ENCODE peak calls at places on chromosomes 2 and 18, in four cellular contexts. D is PC-3, Q is fibroblast of lung, I is astrocyte. B is an unnamed sample. For H3K4me1, the result is how much of the 10 kb centered on the place peaks cover.

GRCh38 chr2:231987088-231987788 is 25.7 kb downstream of the DIS3L2 start:
- DNase-seq in D (no peak), Q (peak), I (peak), B (no peak)

GRCh38 chr2:201866643-201867310 is 60.4 kb downstream of the CDK15 start:
- DNase-seq in D (no peak), Q (peak), I (no peak), B (no peak)

GRCh38 chr2:112996635-112997034 is 8.6 kb upstream of the IL36A start:
- DNase-seq in D (no peak), Q (no peak), I (no peak), B (peak)

GRCh38 chr2:96869281-96869823 is 528 bp downstream of the SEMA4C start:
- DNase-seq in D (peak), Q (peak), I (peak), B (no peak)

GRCh38 chr2:217223222-217223930 is 363.5 kb upstream of the TNP1 start:
- DNase-seq in D (peak), Q (peak), I (peak), B (no peak)

GRCh38 chr2:233419626-233420431 is 65.5 kb downstream of the DGKD start:
- DNase-seq in D (no peak), Q (peak), I (no peak), B (peak)

GRCh38 chr2:7378642-7379041 is 461.4 kb downstream of the RNF144A start:
- DNase-seq in D (no peak), Q (no peak), I (no peak), B (no peak)

GRCh38 chr2:72963423-72964145 is 46.3 kb downstream of the EMX1 start:
- DNase-seq in D (no peak), Q (no peak), I (no peak), B (no peak)

GRCh38 chr2:66532972-66533868 is 98.3 kb downstream of the MEIS1 start:
- DNase-seq in D (no peak), Q (no peak), I (peak), B (no peak)

GRCh38 chr18:2240311-2240705 is 331.0 kb downstream of the METTL4 start:
- DNase-seq in D (no peak), Q (peak), I (peak), B (no peak)

GRCh38 chr18:46738491-46738890 is 18.4 kb downstream of the ST8SIA5 start:
- DNase-seq in D (no peak), Q (no peak), I (no peak), B (no peak)

GRCh38 chr18:62329676-62330454 is 4.8 kb downstream of the TNFRSF11A start:
- DNase-seq in D (peak), Q (peak), I (peak), B (no peak)

GRCh38 chr2:65128297-65129190 is 1.4 kb downstream of the RAB1A start:
- DNase-seq in D (peak), Q (peak), I (peak), B (no peak)

GRCh38 chr2:64114912-64115277 is 29.3 kb downstream of the PELI1 start:
- DNase-seq in D (no peak), Q (no peak), I (no peak), B (no peak)

GRCh38 chr2:64114063-64114911 is 29.9 kb downstream of the PELI1 start:
- DNase-seq in D (peak), Q (peak), I (peak), B (peak)

GRCh38 chr2:64112016-64112415 is 32.2 kb downstream of the PELI1 start:
- DNase-seq in D (no peak), Q (peak), I (no peak), B (no peak)

GRCh38 chr2:64119369-64119768 is 24.9 kb downstream of the PELI1 start:
- DNase-seq in D (no peak), Q (no peak), I (no peak), B (no peak)

DNA sequence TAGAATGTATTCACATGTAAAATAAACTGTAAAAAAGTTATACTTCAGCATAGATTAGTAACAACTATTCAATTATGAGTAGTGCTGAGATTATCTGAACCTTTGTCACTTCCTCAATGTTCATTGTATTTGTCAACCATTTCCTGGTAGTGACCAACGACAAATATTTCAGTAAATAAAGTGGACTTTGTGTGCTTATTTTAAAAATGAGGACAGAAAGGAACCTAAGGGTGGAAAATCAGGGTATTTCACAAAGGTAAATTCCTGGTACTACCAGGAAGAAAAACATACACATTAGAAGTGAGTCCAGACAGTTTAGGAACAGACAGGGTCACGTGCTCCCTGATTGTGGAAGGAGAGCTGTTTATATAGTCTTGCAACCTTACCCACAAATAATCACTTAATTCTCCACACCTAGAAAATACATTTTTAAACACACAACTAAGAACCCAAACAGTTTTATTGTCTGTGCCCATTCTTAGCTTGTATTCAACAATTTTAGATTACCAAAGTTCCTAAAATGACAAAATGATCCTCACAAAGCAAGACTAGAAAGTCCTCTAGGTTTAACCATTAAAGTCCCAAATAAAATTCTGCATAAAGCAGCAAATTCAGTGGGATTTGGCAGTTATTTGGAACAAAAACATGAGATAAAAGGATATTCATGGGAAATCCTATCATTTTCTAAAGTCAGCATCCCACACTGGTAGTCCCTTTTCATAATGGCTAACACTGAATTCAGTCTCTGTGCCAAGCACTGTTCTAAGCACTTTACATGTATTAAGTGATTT is 28.2 kb downstream of the PELI1 start:
- DNase-seq in D (peak), Q (no peak), I (no peak), B (no peak)
- H3K4me1 ChIP-seq in D (under half), Q (under half), I (under half), B (under half)

GRCh38 chr18:74498712-74499629 is 2.8 kb downstream of the CNDP2 start:
- DNase-seq in D (no peak), Q (peak), I (peak), B (peak)
- H3K4me3 ChIP-seq in D (peak), Q (no peak), I (no peak), B (peak)

DNA sequence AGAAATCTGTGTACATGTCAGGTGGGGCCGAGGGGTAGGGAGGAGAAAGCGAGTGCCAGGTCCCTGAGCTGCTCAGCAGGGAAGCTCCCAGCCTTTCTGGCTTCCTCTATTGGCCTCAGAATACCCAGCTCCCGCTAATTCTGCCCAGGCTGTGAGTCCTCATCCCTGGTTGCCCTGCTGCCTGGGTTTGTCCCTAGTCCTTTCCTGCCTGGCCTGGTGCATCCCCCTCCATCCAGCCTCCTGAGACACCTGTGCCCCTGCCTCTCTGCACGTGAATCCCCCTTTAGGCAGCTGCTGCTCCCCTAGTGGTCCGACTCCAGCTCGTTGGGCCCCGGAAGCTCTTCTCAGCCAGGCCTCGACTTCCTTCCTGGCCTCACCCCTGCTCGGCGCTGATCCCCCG is 54.6 kb downstream of the INHBB start:
- DNase-seq in D (no peak), Q (no peak), I (no peak), B (no peak)
- H3K4me1 ChIP-seq in D (half or more), Q (under half), I (under half), B (under half)

GRCh38 chr2:191056218-191056617 is 42.2 kb upstream of the STAT1 start:
- DNase-seq in D (no peak), Q (no peak), I (no peak), B (no peak)
- H3K4me3 ChIP-seq in D (no peak), Q (no peak), I (no peak), B (no peak)

GRCh38 chr18:32200766-32201165 is 10.9 kb downstream of the MEP1B start:
- DNase-seq in D (no peak), Q (peak), I (no peak), B (no peak)
- H3K4me1 ChIP-seq in D (under half), Q (under half), I (under half), B (under half)

DNA sequence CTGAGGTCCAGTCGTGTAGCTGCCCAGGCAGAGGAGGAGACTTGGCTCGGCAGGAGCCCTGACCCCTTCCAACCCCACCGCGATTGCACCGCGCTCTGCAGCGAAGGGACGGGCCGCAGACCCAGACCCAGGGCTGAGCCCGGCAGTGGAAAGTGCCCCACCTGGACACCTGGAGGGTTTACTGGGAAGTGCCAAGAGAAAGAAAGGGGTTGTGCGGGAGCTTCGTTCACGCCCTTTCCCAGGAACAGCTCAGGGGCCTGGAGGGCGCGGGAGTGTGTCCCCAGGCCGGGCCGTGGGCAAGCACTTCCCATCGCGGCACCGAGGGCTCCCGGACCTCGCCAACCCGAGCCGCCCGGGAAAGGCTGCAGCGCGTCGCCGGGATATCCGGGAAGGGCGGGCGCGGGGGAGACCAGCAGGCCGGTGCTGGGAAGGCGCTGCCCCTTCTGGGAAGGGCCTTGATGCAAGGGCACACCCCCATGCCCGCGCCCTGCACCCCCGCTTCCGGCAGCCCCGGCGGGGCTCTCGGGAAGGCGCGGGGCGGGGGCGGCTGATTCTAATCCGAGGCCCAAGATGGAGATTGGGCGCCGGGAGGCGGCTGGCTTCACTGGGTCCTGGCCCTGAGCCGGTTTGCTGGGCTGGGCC is 36.1 kb upstream of the MRPL33 start:
- DNase-seq in D (no peak), Q (peak), I (peak), B (peak)
- H3K4me3 ChIP-seq in D (no peak), Q (peak), I (peak), B (peak)

GRCh38 chr2:36361396-36361795 is 5.8 kb downstream of the CRIM1 start:
- DNase-seq in D (no peak), Q (no peak), I (peak), B (no peak)
- H3K4me1 ChIP-seq in D (under half), Q (under half), I (half or more), B (under half)